ENCODE peak calls at places on chromosomes 3 and 15, in ten cellular contexts. V is T follicular helper cell; Q is stimulated activated CD4-positive, alpha-beta T cell treated with anti-CD3 and anti-CD28 coated beads, Interleukin-2, amount 100 ng/mL, for 24 hours; C is HT-29; H is iris pigment epithelial cell; S is left ventricle myocardium inferior; D is T-helper 9 cell; R is stimulated activated CD8-positive, alpha-beta memory T cell treated with anti-CD3 and anti-CD28 coated beads, Interleukin-15, amount 100 ng/mL, for 1 hour; I is Ammon's horn; L is naive B cell. U is an unnamed sample.
A peak's percentile ranks its signal among the peaks of the same experiment; 100 is the strongest.

GRCh38 chr3:146750196-146750595 is 145.1 kb upstream of the PLSCR5 start:
- DNase-seq in V (no peak), D (no peak), R (no peak), Q (no peak), C (no peak), H (peak; percentile 47), S (no peak), I (no peak), L (no peak), U (no peak)

GRCh38 chr3:64443553-64444331 is 218.5 kb upstream of the PRICKLE2 start:
- DNase-seq in V (no peak), C (no peak), L (no peak), D (no peak), H (no peak), R (no peak), S (no peak), I (no peak), Q (no peak), U (peak; percentile 93)

GRCh38 chr3:111763101-111763500 is 96.0 kb upstream of the PHLDB2 start:
- DNase-seq in H (peak; percentile 46), I (no peak), Q (no peak), C (no peak), D (no peak), R (no peak), L (no peak), S (no peak), V (no peak), U (no peak)

GRCh38 chr3:45583021-45583851 is 11.3 kb upstream of the LIMD1 start:
- DNase-seq in I (peak; percentile 94), D (no peak), S (peak; percentile 82), Q (no peak), H (no peak), L (no peak), V (no peak), R (no peak), C (no peak), U (no peak)

GRCh38 chr3:46714728-46715506 is 2.8 kb downstream of the PRSS50 start:
- DNase-seq in H (no peak), R (no peak), C (no peak), D (no peak), S (no peak), L (no peak), V (no peak), Q (no peak), I (no peak), U (no peak)

GRCh38 chr3:25872200-25872877 is 82.4 kb downstream of the OXSM start:
- DNase-seq in Q (no peak), R (no peak), S (no peak), H (no peak), C (no peak), D (no peak), I (no peak), L (no peak), V (no peak), U (no peak)

GRCh38 chr15:67190813-67191212 is 63.6 kb downstream of the AAGAB start:
- DNase-seq in S (no peak), Q (no peak), D (no peak), R (no peak), I (no peak), L (no peak), V (no peak), H (peak; percentile 0), C (peak; percentile 25), U (no peak)

GRCh38 chr15:100224206-100225185 is 117.3 kb downstream of the ADAMTS17 start:
- DNase-seq in V (no peak), R (no peak), L (no peak), I (no peak), C (no peak), D (no peak), S (no peak), H (no peak), Q (no peak), U (no peak)

GRCh38 chr3:10950476-10951294 is 41.9 kb upstream of the SLC6A1 start:
- DNase-seq in Q (no peak), R (no peak), C (peak; percentile 38), S (no peak), L (no peak), V (no peak), D (no peak), I (peak; percentile 71), H (peak; percentile 62), U (peak; percentile 55)

GRCh38 chr3:112377418-112378071 is 44.6 kb downstream of the CD200 start:
- DNase-seq in R (no peak), I (no peak), Q (no peak), L (no peak), H (peak; percentile 75), V (no peak), C (no peak), S (no peak), D (no peak), U (peak; percentile 30)

GRCh38 chr3:131812433-131812832 is 222.4 kb downstream of the CPNE4 start:
- DNase-seq in Q (no peak), R (no peak), L (no peak), D (no peak), H (no peak), C (no peak), I (no peak), S (no peak), V (no peak), U (peak; percentile 28)

GRCh38 chr15:64776402-64776786 is 1.0 kb upstream of the RBPMS2 start:
- DNase-seq in I (no peak), Q (no peak), V (no peak), S (no peak), C (no peak), R (no peak), D (no peak), L (no peak), H (no peak), U (no peak)

GRCh38 chr15:82081904-82082810 is 36.3 kb upstream of the MEX3B start:
- DNase-seq in S (no peak), Q (no peak), L (no peak), H (peak; percentile 94), D (no peak), R (no peak), V (no peak), C (no peak), I (no peak), U (peak; percentile 84)

GRCh38 chr15:20357139-20358065 is 184.2 kb downstream of the GOLGA6L6 start:
- DNase-seq in S (no peak), I (no peak), R (no peak), L (no peak), C (no peak), H (no peak), D (no peak), Q (no peak), V (no peak), U (no peak)

GRCh38 chr3:190435618-190436017 is 14.1 kb downstream of the TMEM207 start:
- DNase-seq in I (no peak), L (no peak), V (no peak), R (no peak), S (no peak), C (no peak), Q (no peak), D (no peak), H (peak; percentile 38), U (no peak)

GRCh38 chr15:91047545-91048199 is 25.3 kb upstream of the VPS33B start:
- DNase-seq in S (no peak), D (no peak), L (no peak), V (no peak), H (peak; percentile 12), C (peak; percentile 44), Q (no peak), I (no peak), R (no peak), U (no peak)

GRCh38 chr15:25175789-25176615 is 221.2 kb downstream of the SNRPN start:
- DNase-seq in S (peak; percentile 7), L (no peak), I (no peak), V (no peak), D (no peak), R (no peak), H (no peak), Q (no peak), C (no peak), U (no peak)